ENCODE peak calls at places on chromosome 16, in four cellular contexts. O is lower leg skin, L is PC-3, M is lung. J is an unnamed sample.

GRCh38 chr16:78785218-78785617 is 685.8 kb downstream of the WWOX start:
- DNase-seq in O (no peak), M (no peak), L (no peak), J (no peak)

GRCh38 chr16:22262460-22262859 is 34.7 kb upstream of the POLR3E start:
- DNase-seq in L (no peak), M (no peak), O (no peak), J (no peak)

GRCh38 chr16:83402969-83403368 is 404.8 kb upstream of the HSBP1 start:
- DNase-seq in M (no peak), O (no peak), L (no peak), J (no peak)

GRCh38 chr16:84673203-84673535 is 24.9 kb downstream of the KLHL36 start:
- DNase-seq in O (no peak), M (no peak), L (peak), J (no peak)

GRCh38 chr16:49700928-49701685 is 154.8 kb downstream of the ZNF423 start:
- DNase-seq in O (no peak), M (no peak), L (no peak), J (no peak)

GRCh38 chr16:27431773-27432599 is 30.0 kb downstream of the IL21R start:
- DNase-seq in L (peak), O (peak), M (peak), J (no peak)

GRCh38 chr16:89320717-89321501 is 103.4 kb downstream of the ZNF778 start:
- DNase-seq in O (no peak), L (peak), M (no peak), J (no peak)

GRCh38 chr16:53024045-53024444 is 28.7 kb downstream of the CHD9NB start:
- DNase-seq in M (no peak), L (no peak), O (no peak), J (no peak)

GRCh38 chr16:12132850-12133249 is 156.3 kb downstream of the SNX29 start:
- DNase-seq in O (no peak), M (no peak), L (no peak), J (no peak)

GRCh38 chr16:66511615-66512500 is 38.1 kb downstream of the TK2 start:
- DNase-seq in M (no peak), O (peak), L (peak), J (no peak)

GRCh38 chr16:4200781-4201137 is 41.1 kb downstream of the SRL start:
- DNase-seq in M (no peak), O (no peak), L (no peak), J (no peak)

GRCh38 chr16:75580-76501 is 2.2 kb upstream of the MPG start:
- DNase-seq in M (peak), L (no peak), O (peak), J (no peak)

GRCh38 chr16:79269211-79269863 is 331.2 kb downstream of the MAF start:
- DNase-seq in M (no peak), L (no peak), O (peak), J (no peak)

GRCh38 chr16:58366247-58367031 is 25.8 kb upstream of the GINS3 start:
- DNase-seq in O (no peak), M (no peak), L (peak), J (no peak)

GRCh38 chr16:4410335-4411075 is 5.9 kb downstream of the CORO7 start:
- DNase-seq in L (peak), O (no peak), M (no peak), J (peak)

GRCh38 chr16:57392694-57393093 is 11.9 kb upstream of the CCL17 start:
- DNase-seq in L (peak), O (no peak), M (no peak), J (no peak)

GRCh38 chr16:10250137-10250850 is 68.1 kb upstream of the GRIN2A start:
- DNase-seq in M (no peak), O (no peak), L (peak), J (no peak)

GRCh38 chr16:50152386-50152806 is 710 bp upstream of the TENT4B start:
- DNase-seq in O (peak), M (peak), L (peak), J (no peak)

GRCh38 chr16:70778901-70779309 is 22.1 kb downstream of the VAC14 start:
- DNase-seq in M (peak), O (peak), L (peak), J (peak)

DNA sequence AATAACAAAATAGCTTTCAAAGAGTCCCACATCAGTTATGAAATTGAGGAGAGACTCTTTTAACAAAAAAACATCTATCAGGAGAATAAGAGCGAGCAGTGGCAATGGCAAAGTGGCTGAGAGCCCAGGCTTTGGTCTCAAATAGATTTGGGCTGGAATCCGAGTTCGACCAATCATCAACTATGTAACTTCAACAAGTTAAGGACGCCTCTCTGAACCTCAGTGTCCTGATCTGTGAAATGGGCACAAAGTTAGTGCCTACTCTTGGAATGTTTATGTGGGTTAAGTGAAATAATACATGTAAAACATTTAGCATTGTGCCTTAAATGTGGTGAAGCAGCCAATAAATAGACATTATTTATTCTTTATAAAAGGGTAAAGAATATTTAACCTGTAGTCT is 45.4 kb downstream of the CFDP1 start:
- DNase-seq in M (no peak), O (no peak), L (no peak), J (no peak)
- TF ChIP-seq CTCF in M (no peak), O (no peak), L (no peak), J (no peak)

DNA sequence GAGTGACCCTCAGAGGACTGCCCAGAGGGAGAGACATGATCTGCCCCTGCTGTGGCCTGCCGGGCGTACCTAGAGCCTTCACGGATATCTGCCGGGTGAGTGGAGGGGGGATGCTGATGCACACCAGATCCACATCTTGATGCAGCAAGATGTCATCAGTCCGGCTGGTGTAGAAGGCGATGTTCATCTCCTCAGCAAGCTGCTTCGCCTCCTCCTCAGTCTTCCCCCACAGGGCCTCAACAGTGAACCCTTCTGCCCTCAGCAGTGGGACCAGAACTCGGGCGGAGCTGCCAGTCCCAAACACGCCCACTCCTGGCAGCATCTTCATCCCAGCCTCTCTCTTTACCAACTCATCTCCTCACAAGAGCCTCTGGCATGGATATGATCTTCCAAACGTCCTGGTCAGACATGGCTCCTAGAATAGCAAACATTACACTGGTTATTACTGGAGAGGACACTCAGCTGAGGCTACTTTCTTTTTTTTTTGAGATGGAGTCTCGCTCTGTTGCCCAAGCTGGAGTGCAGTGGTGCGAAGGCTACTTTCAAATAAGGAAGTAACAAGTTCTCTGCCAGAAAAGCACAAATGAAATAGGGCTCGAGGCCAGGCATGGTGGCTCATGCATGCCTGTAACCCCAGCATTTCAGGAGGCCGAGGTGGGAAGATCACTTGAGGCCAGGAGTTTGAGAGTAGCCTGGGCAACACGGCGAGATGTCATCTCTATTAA is 18.9 kb downstream of the C16orf86 start:
- DNase-seq in L (no peak), O (no peak), M (no peak), J (no peak)
- H3K4me3 ChIP-seq in L (no peak), O (no peak), M (no peak), J (no peak)

DNA sequence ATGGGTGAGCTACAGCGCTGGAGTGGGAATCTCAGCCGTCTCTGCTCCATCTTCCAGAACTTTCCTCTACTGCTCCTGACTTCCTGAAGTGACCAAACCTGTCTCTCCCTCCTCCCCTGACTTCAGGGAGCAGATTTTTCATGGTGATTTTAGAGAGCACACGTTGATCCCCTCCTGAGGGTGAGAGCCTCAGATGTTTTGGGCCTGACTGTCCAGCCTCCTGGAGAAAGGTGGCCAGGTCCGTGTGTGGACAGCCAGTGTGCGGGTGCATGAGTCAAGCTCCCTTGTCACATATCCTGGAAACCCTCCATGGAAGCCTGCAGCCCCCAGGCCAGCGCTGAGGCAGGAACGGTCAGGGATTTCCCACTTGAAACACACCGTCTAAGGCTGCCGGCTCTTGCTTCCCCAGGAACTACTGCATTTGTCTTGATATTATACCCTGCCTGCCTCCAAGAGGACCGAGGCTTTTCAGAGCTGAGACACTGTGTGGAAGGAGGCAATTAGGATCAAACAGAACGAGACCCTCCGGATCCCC is 143.1 kb downstream of the CMIP start:
- DNase-seq in M (no peak), O (no peak), L (no peak), J (no peak)
- TF ChIP-seq CTCF in M (no peak), O (no peak), L (no peak), J (no peak)

GRCh38 chr16:86325895-86326294 is 184.4 kb upstream of the FOXF1 start:
- DNase-seq in M (no peak), L (no peak), O (no peak), J (no peak)

GRCh38 chr16:86335266-86336172 is 174.8 kb upstream of the FOXF1 start:
- DNase-seq in M (no peak), O (no peak), L (no peak), J (no peak)

GRCh38 chr16:86334062-86334461 is 176.3 kb upstream of the FOXF1 start:
- DNase-seq in L (no peak), M (no peak), O (no peak), J (no peak)

GRCh38 chr16:86325360-86325759 is 185.0 kb upstream of the FOXF1 start:
- DNase-seq in L (no peak), O (no peak), M (no peak), J (no peak)

DNA sequence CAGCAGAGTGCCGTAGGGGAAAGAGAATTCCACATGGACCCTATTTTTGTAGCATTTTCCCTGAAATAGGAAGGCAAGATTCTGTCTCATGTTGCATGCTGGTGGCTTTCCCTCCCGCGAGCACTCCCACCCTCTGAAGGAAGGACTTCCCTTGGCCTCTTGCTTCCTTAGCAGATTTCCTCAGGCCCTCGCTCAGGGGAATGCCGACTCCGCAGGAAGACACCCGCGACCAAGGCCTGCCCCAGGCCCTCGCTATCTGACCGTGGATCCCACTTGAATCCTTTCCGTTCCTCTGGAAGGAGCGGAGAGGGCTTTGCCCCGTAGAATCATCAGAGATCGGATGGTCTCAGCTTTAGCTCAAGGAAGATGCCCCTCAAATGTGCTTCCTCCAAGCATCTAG is 179.4 kb upstream of the FOXF1 start:
- DNase-seq in L (no peak), M (no peak), O (no peak), J (no peak)
- H3K4me3 ChIP-seq in L (no peak), M (no peak), O (no peak), J (no peak)

DNA sequence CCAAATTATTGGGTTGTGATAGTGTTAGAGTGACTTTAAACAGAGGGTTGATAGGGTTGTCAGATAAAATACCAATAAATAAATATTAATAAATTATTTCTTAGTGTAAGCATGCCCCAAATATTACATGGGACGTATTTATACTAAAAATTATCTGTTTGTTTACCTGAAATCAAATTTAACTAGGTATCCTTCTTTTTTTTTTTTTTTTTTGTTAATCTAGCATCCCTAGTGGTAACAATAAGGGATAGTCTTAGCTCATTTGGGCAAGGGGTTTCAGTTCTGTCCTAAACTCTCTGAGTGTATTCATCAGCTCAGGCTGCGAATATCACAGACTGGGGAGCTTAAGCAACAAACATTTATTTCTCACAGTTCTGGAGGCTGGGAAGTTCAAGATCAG is 1.3 kb downstream of the CLEC19A start:
- DNase-seq in M (no peak), O (no peak), L (no peak), J (no peak)
- TF ChIP-seq CTCF in M (no peak), O (no peak), L (no peak), J (no peak)

GRCh38 chr16:54936979-54937672 is 6.5 kb downstream of the IRX5 start:
- DNase-seq in M (peak), O (peak), L (no peak), J (no peak)
- H3K4me3 ChIP-seq in M (peak), O (peak), L (no peak), J (peak)

GRCh38 chr16:30619207-30619606 is 9.0 kb upstream of the ZNF689 start:
- DNase-seq in O (no peak), M (no peak), L (no peak), J (no peak)
- TF ChIP-seq CTCF in O (no peak), M (no peak), L (no peak), J (no peak)